ENCODE peak calls at places on chromosomes 13 and 19, in six cellular contexts. G, C, Q, E, B and L are unnamed samples. For H3K27me3, the result is how much of the 10 kb centered on the place peaks cover.

GRCh38 chr19:51799311-51799997 is 4.5 kb downstream of the FPR3 start:
- DNase-seq in G (peak), C (peak), Q (no peak), E (peak), B (peak), L (peak)

GRCh38 chr13:33096886-33097610 is 80.8 kb downstream of the KL start:
- DNase-seq in G (no peak), C (no peak), Q (no peak), E (no peak), B (no peak), L (no peak)

GRCh38 chr19:35404879-35405622 is 34.2 kb downstream of the GPR42 start:
- DNase-seq in G (no peak), C (no peak), Q (no peak), E (no peak), B (no peak), L (no peak)

GRCh38 chr13:92122454-92122853 is 724.0 kb downstream of the GPC5 start:
- DNase-seq in G (no peak), C (no peak), Q (no peak), E (no peak), B (no peak), L (no peak)

GRCh38 chr19:57434386-57435061 is 601 bp upstream of the ZNF749 start:
- DNase-seq in G (no peak), C (no peak), Q (no peak), E (no peak), B (no peak), L (no peak)

GRCh38 chr13:37069597-37070103 is 10.2 kb upstream of the SUPT20H start:
- DNase-seq in G (no peak), C (no peak), Q (no peak), E (no peak), B (no peak), L (no peak)

GRCh38 chr19:39093761-39094160 is 9.6 kb downstream of the ACP7 start:
- DNase-seq in G (no peak), C (no peak), Q (no peak), E (no peak), B (no peak), L (no peak)

GRCh38 chr19:55206664-55207500 is 2.4 kb downstream of the PTPRH start:
- DNase-seq in G (peak), C (peak), Q (no peak), E (peak), B (peak), L (peak)

GRCh38 chr19:12891553-12892021 is 627 bp downstream of the GCDH start:
- DNase-seq in G (no peak), C (no peak), Q (no peak), E (no peak), B (no peak), L (no peak)

GRCh38 chr13:75447493-75447892 is 34.5 kb downstream of the TBC1D4 start:
- DNase-seq in G (no peak), C (no peak), Q (no peak), E (no peak), B (no peak), L (no peak)

GRCh38 chr13:111893607-111894443 is 173.1 kb upstream of the SOX1 start:
- DNase-seq in G (no peak), C (no peak), Q (no peak), E (no peak), B (no peak), L (peak)

GRCh38 chr13:98489446-98490194 is 87.3 kb downstream of the STK24 start:
- DNase-seq in G (no peak), C (no peak), Q (no peak), E (no peak), B (no peak), L (no peak)

GRCh38 chr19:31054430-31054829 is 294.8 kb downstream of the TSHZ3 start:
- DNase-seq in G (no peak), C (peak), Q (no peak), E (no peak), B (no peak), L (no peak)

GRCh38 chr13:107185889-107186288 is 618.0 kb upstream of the ARGLU1 start:
- DNase-seq in G (no peak), C (no peak), Q (no peak), E (no peak), B (no peak), L (no peak)

GRCh38 chr13:57946361-57946760 is 314.8 kb downstream of the PCDH17 start:
- DNase-seq in G (no peak), C (no peak), Q (no peak), E (no peak), B (no peak), L (no peak)

DNA sequence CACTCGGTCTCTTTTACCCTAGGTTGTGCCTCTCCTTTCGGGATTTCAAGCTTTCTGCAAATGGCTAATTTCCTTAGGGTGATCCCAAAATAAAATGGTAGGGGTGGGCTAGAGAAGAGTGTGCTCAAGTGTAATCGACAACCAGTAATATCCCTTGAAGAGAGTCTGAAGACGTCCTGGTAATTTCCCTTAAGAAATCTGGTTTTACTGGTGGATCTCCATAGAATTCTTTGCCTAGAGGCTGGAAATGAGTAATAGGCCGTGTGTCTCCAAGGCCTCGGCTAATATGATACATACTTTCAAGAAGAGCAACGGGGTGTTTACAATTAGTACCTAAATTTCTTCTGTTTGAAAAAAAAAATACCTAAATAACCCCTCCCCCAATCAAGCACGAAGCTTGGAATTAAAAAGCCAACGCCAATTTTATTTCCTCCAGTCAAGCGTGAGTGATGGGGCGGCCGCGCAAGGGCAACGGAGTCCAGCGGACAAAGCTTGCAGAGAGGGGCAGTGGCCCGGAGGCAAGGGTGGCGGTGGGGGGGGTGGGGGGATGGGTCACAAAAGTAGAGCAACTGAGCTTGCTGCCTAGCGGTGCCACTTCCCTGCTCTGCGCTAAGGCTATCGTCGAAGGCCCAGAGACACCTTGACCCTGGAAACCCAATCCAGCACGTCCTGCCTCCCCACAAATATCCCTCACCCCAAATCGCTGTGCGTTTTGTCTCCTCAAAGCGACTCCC is 7.8 kb downstream of the SOX21 start:
- DNase-seq in G (no peak), C (no peak), Q (no peak), E (no peak), B (no peak), L (no peak)
- H3K27me3 ChIP-seq in G (half or more), C (half or more), Q (half or more), E (half or more), B (half or more), L (under half)

GRCh38 chr19:10363789-10364281 is 16.5 kb downstream of the TYK2 start:
- DNase-seq in G (no peak), C (no peak), Q (no peak), E (no peak), B (no peak), L (no peak)
- H3K27ac ChIP-seq in G (no peak), C (no peak), Q (no peak), E (no peak), B (no peak), L (no peak)

DNA sequence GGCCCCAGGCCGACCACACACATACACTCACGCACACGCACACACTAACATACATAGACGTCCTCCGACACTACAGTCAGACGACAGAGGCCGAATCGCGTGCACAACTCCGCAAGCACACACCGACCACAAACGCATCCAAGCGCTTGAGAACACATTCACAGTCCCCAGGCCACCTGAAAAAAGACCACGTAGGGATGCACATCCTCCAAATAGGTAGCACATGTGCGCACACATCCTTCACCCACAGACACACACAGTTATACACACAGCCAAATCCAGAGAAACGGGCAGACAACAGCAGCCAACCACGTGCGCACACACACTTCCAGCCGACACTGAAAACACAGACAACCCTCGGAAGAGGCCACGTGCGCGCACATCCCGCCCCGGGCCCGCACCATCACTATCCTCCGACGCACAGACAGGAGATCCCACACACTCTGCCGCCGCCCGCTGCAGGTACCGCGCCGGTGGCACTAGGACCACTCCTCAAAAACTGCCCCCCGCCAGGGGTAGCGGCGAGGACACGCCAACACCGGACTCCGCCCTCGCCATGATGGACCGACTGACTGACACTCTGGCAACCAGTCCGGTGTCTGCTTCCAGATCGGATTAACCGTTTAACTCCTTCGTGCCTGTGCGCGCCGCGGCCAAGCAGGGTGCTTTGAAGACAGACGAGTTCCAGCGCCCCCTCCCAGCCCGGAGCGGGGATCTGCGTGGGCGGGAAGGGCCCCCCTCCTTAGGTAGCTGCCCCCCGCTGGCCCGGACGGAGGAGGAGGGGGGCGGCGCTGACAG is 493 bp upstream of the PDE4A start:
- DNase-seq in G (no peak), C (no peak), Q (no peak), E (no peak), B (no peak), L (no peak)
- H3K27me3 ChIP-seq in G (half or more), C (half or more), Q (under half), E (half or more), B (half or more), L (under half)

GRCh38 chr19:3572855-3573161 is at the start of gene HMG20B:
- DNase-seq in G (no peak), C (no peak), Q (no peak), E (no peak), B (no peak), L (no peak)

GRCh38 chr19:3575260-3575741 is 2.6 kb downstream of the HMG20B start:
- DNase-seq in G (no peak), C (no peak), Q (no peak), E (no peak), B (no peak), L (peak)

GRCh38 chr19:3573858-3574637 is 1.3 kb downstream of the HMG20B start:
- DNase-seq in G (peak), C (peak), Q (peak), E (peak), B (peak), L (peak)

GRCh38 chr19:3572132-3572854 is 451 bp upstream of the HMG20B start:
- DNase-seq in G (peak), C (peak), Q (peak), E (peak), B (peak), L (peak)

GRCh38 chr19:3573162-3573857 is 566 bp downstream of the HMG20B start:
- DNase-seq in G (peak), C (no peak), Q (no peak), E (peak), B (no peak), L (peak)
- H3K27ac ChIP-seq in G (no peak), C (peak), Q (peak), E (peak), B (peak), L (no peak)